ENCODE peak calls at places on chromosomes 5 and 9, in ten cellular contexts. One of them, this sample, is unnamed.

GRCh38 chr5:36363101-36363500 is 61.4 kb upstream of the RANBP3L start:
- DNase-seq in GM12891: no peak
- DNase-seq in T-helper 1 cell: no peak
- DNase-seq in NT2/D1: no peak
- DNase-seq in HT-29: peak
- DNase-seq in hippocampal formation: no peak
- DNase-seq in HepG2: no peak
- DNase-seq in NCI-H1694 treated with DMSO at 0.1 percent for 48 hours: no peak
- DNase-seq in HEK293T: peak
- DNase-seq in stimulated activated CD4-positive, alpha-beta T cell treated with anti-CD3 and anti-CD28 coated beads, Interleukin-15, amount 100 ng/mL, for 48 hours: no peak
- DNase-seq in this sample: no peak

GRCh38 chr9:96318921-96319560 is 17.1 kb upstream of the HSD17B3 start:
- DNase-seq in HepG2: no peak
- DNase-seq in stimulated activated CD4-positive, alpha-beta T cell treated with anti-CD3 and anti-CD28 coated beads, Interleukin-15, amount 100 ng/mL, for 48 hours: no peak
- DNase-seq in HEK293T: no peak
- DNase-seq in NT2/D1: no peak
- DNase-seq in NCI-H1694 treated with DMSO at 0.1 percent for 48 hours: no peak
- DNase-seq in T-helper 1 cell: no peak
- DNase-seq in HT-29: no peak
- DNase-seq in GM12891: no peak
- DNase-seq in hippocampal formation: no peak
- DNase-seq in this sample: no peak

GRCh38 chr9:135046156-135047025 is 41.1 kb upstream of the OLFM1 start:
- DNase-seq in HepG2: no peak
- DNase-seq in HEK293T: no peak
- DNase-seq in NT2/D1: no peak
- DNase-seq in NCI-H1694 treated with DMSO at 0.1 percent for 48 hours: no peak
- DNase-seq in hippocampal formation: no peak
- DNase-seq in GM12891: no peak
- DNase-seq in T-helper 1 cell: no peak
- DNase-seq in stimulated activated CD4-positive, alpha-beta T cell treated with anti-CD3 and anti-CD28 coated beads, Interleukin-15, amount 100 ng/mL, for 48 hours: no peak
- DNase-seq in HT-29: no peak
- DNase-seq in this sample: no peak

GRCh38 chr9:135282001-135282731 is 194.7 kb downstream of the OLFM1 start:
- DNase-seq in NCI-H1694 treated with DMSO at 0.1 percent for 48 hours: peak
- DNase-seq in HEK293T: no peak
- DNase-seq in NT2/D1: no peak
- DNase-seq in HT-29: peak
- DNase-seq in GM12891: no peak
- DNase-seq in hippocampal formation: no peak
- DNase-seq in HepG2: peak
- DNase-seq in T-helper 1 cell: no peak
- DNase-seq in stimulated activated CD4-positive, alpha-beta T cell treated with anti-CD3 and anti-CD28 coated beads, Interleukin-15, amount 100 ng/mL, for 48 hours: no peak
- DNase-seq in this sample: peak

GRCh38 chr9:14418262-14419200 is 104.6 kb upstream of the NFIB start:
- DNase-seq in NCI-H1694 treated with DMSO at 0.1 percent for 48 hours: no peak
- DNase-seq in HepG2: no peak
- DNase-seq in HT-29: no peak
- DNase-seq in stimulated activated CD4-positive, alpha-beta T cell treated with anti-CD3 and anti-CD28 coated beads, Interleukin-15, amount 100 ng/mL, for 48 hours: no peak
- DNase-seq in hippocampal formation: no peak
- DNase-seq in GM12891: no peak
- DNase-seq in HEK293T: no peak
- DNase-seq in T-helper 1 cell: no peak
- DNase-seq in NT2/D1: no peak
- DNase-seq in this sample: no peak

GRCh38 chr5:36606437-36607113 is at the start of gene SLC1A3:
- DNase-seq in stimulated activated CD4-positive, alpha-beta T cell treated with anti-CD3 and anti-CD28 coated beads, Interleukin-15, amount 100 ng/mL, for 48 hours: peak
- DNase-seq in HepG2: no peak
- DNase-seq in NCI-H1694 treated with DMSO at 0.1 percent for 48 hours: peak
- DNase-seq in HT-29: peak
- DNase-seq in GM12891: no peak
- DNase-seq in HEK293T: peak
- DNase-seq in hippocampal formation: peak
- DNase-seq in NT2/D1: no peak
- DNase-seq in T-helper 1 cell: peak
- DNase-seq in this sample: peak

GRCh38 chr9:27528886-27529315 is 713 bp downstream of the MOB3B start:
- DNase-seq in HepG2: no peak
- DNase-seq in HEK293T: peak
- DNase-seq in stimulated activated CD4-positive, alpha-beta T cell treated with anti-CD3 and anti-CD28 coated beads, Interleukin-15, amount 100 ng/mL, for 48 hours: peak
- DNase-seq in GM12891: peak
- DNase-seq in NCI-H1694 treated with DMSO at 0.1 percent for 48 hours: no peak
- DNase-seq in T-helper 1 cell: peak
- DNase-seq in HT-29: peak
- DNase-seq in NT2/D1: peak
- DNase-seq in hippocampal formation: no peak
- DNase-seq in this sample: peak

GRCh38 chr9:70409800-70410199 is 4.7 kb downstream of the KLF9 start:
- DNase-seq in NCI-H1694 treated with DMSO at 0.1 percent for 48 hours: no peak
- DNase-seq in hippocampal formation: no peak
- DNase-seq in HepG2: no peak
- DNase-seq in HT-29: no peak
- DNase-seq in NT2/D1: no peak
- DNase-seq in HEK293T: no peak
- DNase-seq in T-helper 1 cell: no peak
- DNase-seq in stimulated activated CD4-positive, alpha-beta T cell treated with anti-CD3 and anti-CD28 coated beads, Interleukin-15, amount 100 ng/mL, for 48 hours: no peak
- DNase-seq in GM12891: no peak
- DNase-seq in this sample: no peak

GRCh38 chr9:691825-692363 is 149.6 kb upstream of the DMRT1 start:
- DNase-seq in stimulated activated CD4-positive, alpha-beta T cell treated with anti-CD3 and anti-CD28 coated beads, Interleukin-15, amount 100 ng/mL, for 48 hours: no peak
- DNase-seq in HT-29: no peak
- DNase-seq in NT2/D1: no peak
- DNase-seq in T-helper 1 cell: no peak
- DNase-seq in hippocampal formation: peak
- DNase-seq in HepG2: no peak
- DNase-seq in NCI-H1694 treated with DMSO at 0.1 percent for 48 hours: no peak
- DNase-seq in HEK293T: no peak
- DNase-seq in GM12891: no peak
- DNase-seq in this sample: no peak

GRCh38 chr5:150101019-150101418 is 14.7 kb upstream of the CSF1R start:
- DNase-seq in NCI-H1694 treated with DMSO at 0.1 percent for 48 hours: no peak
- DNase-seq in HT-29: no peak
- DNase-seq in NT2/D1: no peak
- DNase-seq in stimulated activated CD4-positive, alpha-beta T cell treated with anti-CD3 and anti-CD28 coated beads, Interleukin-15, amount 100 ng/mL, for 48 hours: no peak
- DNase-seq in GM12891: no peak
- DNase-seq in HEK293T: no peak
- DNase-seq in T-helper 1 cell: no peak
- DNase-seq in HepG2: no peak
- DNase-seq in hippocampal formation: no peak
- DNase-seq in this sample: no peak

GRCh38 chr9:132946624-132947295 is 2.3 kb upstream of the TSC1 start:
- DNase-seq in HT-29: no peak
- DNase-seq in NCI-H1694 treated with DMSO at 0.1 percent for 48 hours: peak
- DNase-seq in HEK293T: no peak
- DNase-seq in stimulated activated CD4-positive, alpha-beta T cell treated with anti-CD3 and anti-CD28 coated beads, Interleukin-15, amount 100 ng/mL, for 48 hours: no peak
- DNase-seq in hippocampal formation: no peak
- DNase-seq in NT2/D1: peak
- DNase-seq in GM12891: no peak
- DNase-seq in T-helper 1 cell: no peak
- DNase-seq in HepG2: peak
- DNase-seq in this sample: no peak